ENCODE peak calls at places on chromosome 14, in six cellular contexts. One of them, this sample, is unnamed.

GRCh38 chr14:89304972-89305703 is 111.9 kb downstream of the FOXN3 start:
- DNase-seq in epithelial cell of esophagus: peak
- DNase-seq in left ventricle myocardium inferior: no peak
- DNase-seq in tibial nerve: no peak
- DNase-seq in choroid plexus epithelial cell: peak
- DNase-seq in OCI-LY7: peak
- DNase-seq in this sample: peak

GRCh38 chr14:102604183-102604582 is 11.7 kb downstream of the RCOR1 start:
- DNase-seq in tibial nerve: no peak
- DNase-seq in OCI-LY7: no peak
- DNase-seq in left ventricle myocardium inferior: no peak
- DNase-seq in choroid plexus epithelial cell: no peak
- DNase-seq in epithelial cell of esophagus: no peak
- DNase-seq in this sample: no peak

GRCh38 chr14:82009076-82009475 is 475.4 kb upstream of the SEL1L start:
- DNase-seq in epithelial cell of esophagus: no peak
- DNase-seq in left ventricle myocardium inferior: no peak
- DNase-seq in OCI-LY7: peak
- DNase-seq in choroid plexus epithelial cell: no peak
- DNase-seq in tibial nerve: no peak
- DNase-seq in this sample: no peak

GRCh38 chr14:87489196-87489819 is 503.7 kb downstream of the GALC start:
- DNase-seq in OCI-LY7: no peak
- DNase-seq in epithelial cell of esophagus: no peak
- DNase-seq in tibial nerve: no peak
- DNase-seq in left ventricle myocardium inferior: no peak
- DNase-seq in choroid plexus epithelial cell: no peak
- DNase-seq in this sample: no peak

GRCh38 chr14:32662234-32662633 is 276.4 kb upstream of the NPAS3 start:
- DNase-seq in epithelial cell of esophagus: peak
- DNase-seq in left ventricle myocardium inferior: no peak
- DNase-seq in tibial nerve: no peak
- DNase-seq in OCI-LY7: no peak
- DNase-seq in choroid plexus epithelial cell: peak
- DNase-seq in this sample: no peak

GRCh38 chr14:32300146-32300545 is 29.0 kb upstream of the AKAP6 start:
- DNase-seq in tibial nerve: no peak
- DNase-seq in choroid plexus epithelial cell: no peak
- DNase-seq in OCI-LY7: no peak
- DNase-seq in left ventricle myocardium inferior: no peak
- DNase-seq in epithelial cell of esophagus: no peak
- DNase-seq in this sample: no peak

GRCh38 chr14:69242311-69243224 is 17.4 kb upstream of the GALNT16 start:
- DNase-seq in left ventricle myocardium inferior: no peak
- DNase-seq in OCI-LY7: peak
- DNase-seq in choroid plexus epithelial cell: peak
- DNase-seq in epithelial cell of esophagus: peak
- DNase-seq in tibial nerve: peak
- DNase-seq in this sample: peak

GRCh38 chr14:97056086-97056485 is 258.9 kb downstream of the VRK1 start:
- DNase-seq in tibial nerve: no peak
- DNase-seq in OCI-LY7: no peak
- DNase-seq in left ventricle myocardium inferior: no peak
- DNase-seq in choroid plexus epithelial cell: no peak
- DNase-seq in epithelial cell of esophagus: peak
- DNase-seq in this sample: no peak

GRCh38 chr14:26444745-26445144 is 153.1 kb downstream of the NOVA1 start:
- DNase-seq in OCI-LY7: no peak
- DNase-seq in epithelial cell of esophagus: peak
- DNase-seq in left ventricle myocardium inferior: no peak
- DNase-seq in choroid plexus epithelial cell: peak
- DNase-seq in tibial nerve: no peak
- DNase-seq in this sample: peak

GRCh38 chr14:41521891-41522290 is 84.8 kb upstream of the LRFN5 start:
- DNase-seq in epithelial cell of esophagus: no peak
- DNase-seq in left ventricle myocardium inferior: no peak
- DNase-seq in tibial nerve: no peak
- DNase-seq in OCI-LY7: no peak
- DNase-seq in choroid plexus epithelial cell: no peak
- DNase-seq in this sample: no peak

GRCh38 chr14:89779707-89780106 is 174.8 kb downstream of the EFCAB11 start:
- DNase-seq in left ventricle myocardium inferior: no peak
- DNase-seq in tibial nerve: no peak
- DNase-seq in epithelial cell of esophagus: no peak
- DNase-seq in choroid plexus epithelial cell: peak
- DNase-seq in OCI-LY7: no peak
- DNase-seq in this sample: no peak

GRCh38 chr14:80415636-80416035 is 204.3 kb upstream of the DIO2 start:
- DNase-seq in choroid plexus epithelial cell: no peak
- DNase-seq in OCI-LY7: no peak
- DNase-seq in left ventricle myocardium inferior: no peak
- DNase-seq in tibial nerve: no peak
- DNase-seq in epithelial cell of esophagus: no peak
- DNase-seq in this sample: no peak

GRCh38 chr14:68691031-68691864 is 101.6 kb downstream of the ZFP36L1 start:
- DNase-seq in tibial nerve: no peak
- DNase-seq in OCI-LY7: no peak
- DNase-seq in epithelial cell of esophagus: no peak
- DNase-seq in left ventricle myocardium inferior: no peak
- DNase-seq in choroid plexus epithelial cell: no peak
- DNase-seq in this sample: no peak

GRCh38 chr14:51242545-51243490 is 2.8 kb downstream of the TMX1 start:
- DNase-seq in left ventricle myocardium inferior: no peak
- DNase-seq in tibial nerve: no peak
- DNase-seq in epithelial cell of esophagus: no peak
- DNase-seq in OCI-LY7: peak
- DNase-seq in choroid plexus epithelial cell: no peak
- DNase-seq in this sample: no peak

GRCh38 chr14:68249534-68250517 is 430.2 kb downstream of the RAD51B start:
- DNase-seq in left ventricle myocardium inferior: no peak
- DNase-seq in OCI-LY7: no peak
- DNase-seq in tibial nerve: no peak
- DNase-seq in epithelial cell of esophagus: peak
- DNase-seq in choroid plexus epithelial cell: peak
- DNase-seq in this sample: no peak

GRCh38 chr14:87805315-87805723 is 187.7 kb downstream of the GALC start:
- DNase-seq in OCI-LY7: peak
- DNase-seq in tibial nerve: peak
- DNase-seq in left ventricle myocardium inferior: peak
- DNase-seq in choroid plexus epithelial cell: no peak
- DNase-seq in epithelial cell of esophagus: peak
- DNase-seq in this sample: peak

GRCh38 chr14:98136019-98136418 is 1136.0 kb downstream of the BCL11B start:
- DNase-seq in tibial nerve: no peak
- DNase-seq in left ventricle myocardium inferior: no peak
- DNase-seq in choroid plexus epithelial cell: no peak
- DNase-seq in epithelial cell of esophagus: no peak
- DNase-seq in OCI-LY7: no peak
- DNase-seq in this sample: no peak

GRCh38 chr14:66137076-66137475 is 349.1 kb upstream of the CCDC196 start:
- DNase-seq in OCI-LY7: no peak
- DNase-seq in choroid plexus epithelial cell: no peak
- DNase-seq in epithelial cell of esophagus: no peak
- DNase-seq in tibial nerve: no peak
- DNase-seq in left ventricle myocardium inferior: no peak
- DNase-seq in this sample: no peak

GRCh38 chr14:101774006-101774755 is 12.7 kb downstream of the PPP2R5C start:
- DNase-seq in tibial nerve: no peak
- DNase-seq in choroid plexus epithelial cell: no peak
- DNase-seq in OCI-LY7: peak
- DNase-seq in left ventricle myocardium inferior: no peak
- DNase-seq in epithelial cell of esophagus: no peak
- DNase-seq in this sample: no peak

GRCh38 chr14:64628940-64629403 is 75.3 kb upstream of the PLEKHG3 start:
- DNase-seq in epithelial cell of esophagus: peak
- DNase-seq in choroid plexus epithelial cell: peak
- DNase-seq in tibial nerve: no peak
- DNase-seq in left ventricle myocardium inferior: no peak
- DNase-seq in OCI-LY7: no peak
- DNase-seq in this sample: peak

GRCh38 chr14:52589646-52590045 is 37.0 kb downstream of the GPR137C start:
- DNase-seq in tibial nerve: no peak
- DNase-seq in choroid plexus epithelial cell: no peak
- DNase-seq in left ventricle myocardium inferior: no peak
- DNase-seq in epithelial cell of esophagus: no peak
- DNase-seq in OCI-LY7: no peak
- DNase-seq in this sample: no peak

GRCh38 chr14:54330876-54331275 is 65.9 kb upstream of the CDKN3 start:
- DNase-seq in choroid plexus epithelial cell: no peak
- DNase-seq in epithelial cell of esophagus: no peak
- DNase-seq in OCI-LY7: no peak
- DNase-seq in left ventricle myocardium inferior: no peak
- DNase-seq in tibial nerve: no peak
- DNase-seq in this sample: no peak

GRCh38 chr14:91883770-91884169 is 16.4 kb upstream of the TC2N start:
- DNase-seq in OCI-LY7: no peak
- DNase-seq in choroid plexus epithelial cell: no peak
- DNase-seq in left ventricle myocardium inferior: peak
- DNase-seq in tibial nerve: peak
- DNase-seq in epithelial cell of esophagus: no peak
- DNase-seq in this sample: no peak

GRCh38 chr14:104277416-104278213 is 139.2 kb downstream of the KIF26A start:
- DNase-seq in tibial nerve: no peak
- DNase-seq in OCI-LY7: no peak
- DNase-seq in epithelial cell of esophagus: no peak
- DNase-seq in choroid plexus epithelial cell: no peak
- DNase-seq in left ventricle myocardium inferior: peak
- DNase-seq in this sample: no peak

GRCh38 chr14:102464846-102465341 is 44.7 kb downstream of the ANKRD9 start:
- DNase-seq in OCI-LY7: no peak
- DNase-seq in left ventricle myocardium inferior: no peak
- DNase-seq in tibial nerve: no peak
- DNase-seq in choroid plexus epithelial cell: no peak
- DNase-seq in epithelial cell of esophagus: no peak
- DNase-seq in this sample: no peak

GRCh38 chr14:53011053-53011462 is 60.2 kb upstream of the FERMT2 start:
- DNase-seq in tibial nerve: peak
- DNase-seq in choroid plexus epithelial cell: peak
- DNase-seq in left ventricle myocardium inferior: peak
- DNase-seq in OCI-LY7: no peak
- DNase-seq in epithelial cell of esophagus: peak
- DNase-seq in this sample: peak

GRCh38 chr14:53450871-53451270 is 297.7 kb upstream of the DDHD1 start:
- DNase-seq in OCI-LY7: no peak
- DNase-seq in tibial nerve: no peak
- DNase-seq in epithelial cell of esophagus: no peak
- DNase-seq in choroid plexus epithelial cell: peak
- DNase-seq in left ventricle myocardium inferior: no peak
- DNase-seq in this sample: no peak

GRCh38 chr14:28344381-28344780 is 422.2 kb upstream of the FOXG1 start:
- DNase-seq in epithelial cell of esophagus: peak
- DNase-seq in left ventricle myocardium inferior: no peak
- DNase-seq in choroid plexus epithelial cell: peak
- DNase-seq in OCI-LY7: no peak
- DNase-seq in tibial nerve: no peak
- DNase-seq in this sample: no peak

GRCh38 chr14:91244501-91244901 is at the start of gene GPR68:
- DNase-seq in left ventricle myocardium inferior: peak
- DNase-seq in epithelial cell of esophagus: peak
- DNase-seq in tibial nerve: no peak
- DNase-seq in OCI-LY7: peak
- DNase-seq in choroid plexus epithelial cell: peak
- DNase-seq in this sample: no peak

GRCh38 chr14:64444140-64444539 is 21.2 kb upstream of the AKAP5 start:
- DNase-seq in epithelial cell of esophagus: no peak
- DNase-seq in tibial nerve: no peak
- DNase-seq in OCI-LY7: no peak
- DNase-seq in left ventricle myocardium inferior: no peak
- DNase-seq in choroid plexus epithelial cell: no peak
- DNase-seq in this sample: no peak

GRCh38 chr14:100402631-100403030 is 79.5 kb downstream of the SLC25A47 start:
- DNase-seq in choroid plexus epithelial cell: no peak
- DNase-seq in OCI-LY7: no peak
- DNase-seq in epithelial cell of esophagus: no peak
- DNase-seq in left ventricle myocardium inferior: no peak
- DNase-seq in tibial nerve: no peak
- DNase-seq in this sample: no peak
- H3K4me3 ChIP-seq in choroid plexus epithelial cell: no peak
- H3K4me3 ChIP-seq in OCI-LY7: no peak
- H3K4me3 ChIP-seq in epithelial cell of esophagus: no peak
- H3K4me3 ChIP-seq in left ventricle myocardium inferior: no peak
- H3K4me3 ChIP-seq in tibial nerve: no peak
- H3K4me3 ChIP-seq in this sample: no peak

GRCh38 chr14:100018482-100018881 is 46.7 kb upstream of the EVL start:
- DNase-seq in epithelial cell of esophagus: no peak
- DNase-seq in OCI-LY7: no peak
- DNase-seq in left ventricle myocardium inferior: no peak
- DNase-seq in tibial nerve: no peak
- DNase-seq in choroid plexus epithelial cell: peak
- DNase-seq in this sample: no peak
- TF ChIP-seq CTCF in epithelial cell of esophagus: no peak
- TF ChIP-seq CTCF in OCI-LY7: no peak
- TF ChIP-seq CTCF in left ventricle myocardium inferior: no peak
- TF ChIP-seq CTCF in tibial nerve: no peak
- TF ChIP-seq CTCF in choroid plexus epithelial cell: no peak
- TF ChIP-seq CTCF in this sample: no peak

DNA sequence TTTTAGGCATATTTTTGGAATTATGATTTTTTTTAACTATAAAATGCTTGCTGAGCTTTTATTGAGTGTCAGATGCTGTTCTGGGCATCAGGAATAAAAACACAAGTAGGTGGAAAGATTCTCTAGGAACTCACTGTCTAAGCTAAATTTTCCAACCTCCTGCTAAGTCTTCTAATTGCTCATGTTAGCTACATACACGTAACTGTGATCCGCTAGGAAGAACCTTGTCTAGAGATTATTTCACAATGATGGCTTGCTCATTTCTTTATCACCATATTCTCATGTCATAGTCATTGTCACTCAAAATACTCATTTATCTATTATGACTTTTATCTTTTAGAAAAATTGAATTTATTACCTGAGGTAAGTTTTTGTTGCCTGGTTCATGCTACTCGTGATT is 1402.5 kb upstream of the FLRT2 start:
- DNase-seq in choroid plexus epithelial cell: peak
- DNase-seq in left ventricle myocardium inferior: no peak
- DNase-seq in tibial nerve: no peak
- DNase-seq in OCI-LY7: no peak
- DNase-seq in epithelial cell of esophagus: no peak
- DNase-seq in this sample: no peak
- H3K4me3 ChIP-seq in choroid plexus epithelial cell: no peak
- H3K4me3 ChIP-seq in left ventricle myocardium inferior: no peak
- H3K4me3 ChIP-seq in tibial nerve: no peak
- H3K4me3 ChIP-seq in OCI-LY7: no peak
- H3K4me3 ChIP-seq in epithelial cell of esophagus: no peak
- H3K4me3 ChIP-seq in this sample: no peak

DNA sequence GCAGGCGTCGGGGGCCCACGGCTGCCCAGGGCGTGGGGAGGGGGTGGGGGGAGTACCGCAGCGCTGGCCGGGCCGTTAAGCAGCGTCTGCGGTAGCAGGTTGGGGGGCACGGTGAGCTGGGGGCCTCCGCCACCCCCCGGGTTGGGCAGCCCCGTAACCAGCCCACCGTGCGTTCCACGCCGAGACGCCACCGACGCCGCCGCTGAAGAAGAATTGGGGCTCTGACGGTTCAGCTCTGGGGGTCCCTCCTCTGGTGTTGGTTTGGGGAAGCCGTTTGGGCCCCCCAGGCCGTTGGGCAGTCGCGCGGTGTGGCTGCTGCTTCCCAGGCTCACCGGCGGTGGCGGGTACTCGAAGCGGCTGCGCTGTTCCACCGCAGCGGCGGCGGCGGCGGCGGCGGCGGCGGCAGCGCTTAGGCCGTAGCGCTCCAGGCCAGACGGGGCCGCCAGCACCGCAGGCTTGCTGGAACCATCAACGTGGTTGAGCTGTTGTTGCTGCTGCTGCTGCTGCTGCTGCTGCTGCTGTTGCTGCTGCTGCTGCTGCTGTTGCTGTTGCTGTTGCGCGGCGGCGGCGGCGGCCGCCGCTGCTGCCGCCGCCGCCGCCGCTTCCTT is 1.5 kb downstream of the IRF2BPL start:
- DNase-seq in tibial nerve: no peak
- DNase-seq in choroid plexus epithelial cell: peak
- DNase-seq in OCI-LY7: peak
- DNase-seq in epithelial cell of esophagus: peak
- DNase-seq in left ventricle myocardium inferior: peak
- DNase-seq in this sample: no peak
- TF ChIP-seq CTCF in tibial nerve: no peak
- TF ChIP-seq CTCF in choroid plexus epithelial cell: no peak
- TF ChIP-seq CTCF in OCI-LY7: peak
- TF ChIP-seq CTCF in epithelial cell of esophagus: no peak
- TF ChIP-seq CTCF in left ventricle myocardium inferior: peak
- TF ChIP-seq CTCF in this sample: no peak

This sample was measured in astrocyte of the cerebellum.